ENCODE peak calls at places on chromosomes 6 and 20, in eight cellular contexts. C is cardiac muscle cell, E is transverse colon, D is OCI-LY7, O is BJ, M is K562, H is lung, W is stomach. J is an unnamed sample.

GRCh38 chr6:36678488-36679042 is at the start of gene CDKN1A:
- DNase-seq in C (peak; percentile 95), E (peak; percentile 96), D (peak; percentile 33), O (peak; percentile 77), M (peak; percentile 90), H (peak; percentile 90), W (peak; percentile 98), J (peak; percentile 69)

GRCh38 chr6:6912841-6913240 is 194.9 kb upstream of the RREB1 start:
- DNase-seq in C (no peak), E (no peak), D (no peak), O (no peak), M (no peak), H (no peak), W (no peak), J (no peak)

GRCh38 chr6:115058414-115059211 is 715.8 kb upstream of the HS3ST5 start:
- DNase-seq in C (no peak), E (no peak), D (no peak), O (no peak), M (no peak), H (no peak), W (no peak), J (no peak)

GRCh38 chr20:36856691-36857635 is 19.0 kb upstream of the TLDC2 start:
- DNase-seq in C (peak; percentile 76), E (no peak), D (peak; percentile 38), O (no peak), M (no peak), H (no peak), W (no peak), J (no peak)

GRCh38 chr6:117919775-117920492 is 12.9 kb downstream of the SLC35F1 start:
- DNase-seq in C (no peak), E (no peak), D (no peak), O (no peak), M (no peak), H (no peak), W (peak; percentile 29), J (no peak)

GRCh38 chr6:29995346-29995777 is 53.0 kb downstream of the HLA-A start:
- DNase-seq in C (peak; percentile 28), E (no peak), D (no peak), O (no peak), M (no peak), H (no peak), W (no peak), J (peak; percentile 34)

GRCh38 chr20:41228858-41229257 is 88.7 kb downstream of the ZHX3 start:
- DNase-seq in C (peak; percentile 21), E (no peak), D (no peak), O (no peak), M (no peak), H (no peak), W (no peak), J (no peak)

GRCh38 chr6:47278545-47278944 is 31.2 kb downstream of the TNFRSF21 start:
- DNase-seq in C (peak; percentile 75), E (no peak), D (no peak), O (no peak), M (no peak), H (no peak), W (no peak), J (peak; percentile 10)

GRCh38 chr20:11429168-11429567 is 488.5 kb upstream of the BTBD3 start:
- DNase-seq in C (no peak), E (no peak), D (no peak), O (no peak), M (no peak), H (no peak), W (no peak), J (no peak)

GRCh38 chr6:159939591-159940016 is 29.3 kb upstream of the IGF2R start:
- DNase-seq in C (peak; percentile 82), E (no peak), D (no peak), O (no peak), M (no peak), H (no peak), W (peak; percentile 55), J (no peak)

GRCh38 chr20:57281900-57282299 is 15.5 kb upstream of the BMP7 start:
- DNase-seq in C (no peak), E (no peak), D (no peak), O (no peak), M (no peak), H (no peak), W (no peak), J (no peak)

GRCh38 chr20:53502820-53503219 is 90.8 kb downstream of the ZNF217 start:
- DNase-seq in C (no peak), E (no peak), D (no peak), O (no peak), M (no peak), H (no peak), W (no peak), J (no peak)

DNA sequence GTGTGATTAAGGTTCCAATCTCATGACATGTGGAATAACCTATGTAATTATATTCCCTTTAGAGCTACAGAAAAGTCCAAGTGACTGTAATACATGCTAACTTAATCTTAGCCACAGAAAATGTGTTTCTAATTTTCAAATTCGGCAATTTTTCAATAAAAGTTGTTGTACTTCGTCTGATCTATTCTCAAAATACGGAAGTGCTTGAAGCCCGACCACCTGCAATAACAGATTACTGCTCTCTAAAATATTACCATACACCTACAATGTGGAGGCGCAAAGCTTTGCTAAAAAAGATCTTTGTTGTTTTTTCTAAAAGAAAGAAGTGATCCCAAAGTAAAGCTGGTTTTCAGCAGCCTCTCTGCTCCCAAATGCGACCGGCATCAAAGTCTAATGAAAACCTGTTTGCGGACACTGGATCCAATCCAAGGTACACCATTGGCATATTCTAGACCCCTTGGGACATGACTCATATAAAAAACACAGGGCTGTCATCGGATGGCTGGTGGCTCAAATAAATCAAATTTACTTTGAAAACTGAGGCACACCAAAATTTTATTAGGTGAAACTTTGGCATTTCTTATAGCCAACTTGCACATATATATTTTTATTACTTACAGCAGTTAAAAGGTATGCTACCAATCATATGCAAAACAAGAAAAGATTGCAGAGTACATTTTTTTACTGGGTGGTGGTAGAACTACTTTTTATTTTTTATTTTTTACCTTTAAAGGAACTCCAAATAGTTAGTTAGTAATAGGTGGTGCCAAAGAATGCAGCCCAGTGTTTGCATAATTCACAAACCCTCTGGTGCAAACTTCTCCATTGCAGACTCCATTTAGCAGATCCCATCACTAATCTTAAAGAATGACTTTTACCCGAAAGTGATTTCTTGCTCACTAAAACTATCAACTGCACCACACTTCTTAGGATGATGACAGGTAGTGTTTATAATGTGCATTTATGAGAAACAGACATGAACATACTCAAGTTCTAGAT is 118.7 kb upstream of the TBX18 start:
- DNase-seq in C (no peak), E (no peak), D (no peak), O (no peak), M (no peak), H (no peak), W (no peak), J (no peak)
- TF ChIP-seq CTCF in C (no peak), E (no peak), D (no peak), O (no peak), M (no peak), H (no peak), W (no peak), J (no peak)

DNA sequence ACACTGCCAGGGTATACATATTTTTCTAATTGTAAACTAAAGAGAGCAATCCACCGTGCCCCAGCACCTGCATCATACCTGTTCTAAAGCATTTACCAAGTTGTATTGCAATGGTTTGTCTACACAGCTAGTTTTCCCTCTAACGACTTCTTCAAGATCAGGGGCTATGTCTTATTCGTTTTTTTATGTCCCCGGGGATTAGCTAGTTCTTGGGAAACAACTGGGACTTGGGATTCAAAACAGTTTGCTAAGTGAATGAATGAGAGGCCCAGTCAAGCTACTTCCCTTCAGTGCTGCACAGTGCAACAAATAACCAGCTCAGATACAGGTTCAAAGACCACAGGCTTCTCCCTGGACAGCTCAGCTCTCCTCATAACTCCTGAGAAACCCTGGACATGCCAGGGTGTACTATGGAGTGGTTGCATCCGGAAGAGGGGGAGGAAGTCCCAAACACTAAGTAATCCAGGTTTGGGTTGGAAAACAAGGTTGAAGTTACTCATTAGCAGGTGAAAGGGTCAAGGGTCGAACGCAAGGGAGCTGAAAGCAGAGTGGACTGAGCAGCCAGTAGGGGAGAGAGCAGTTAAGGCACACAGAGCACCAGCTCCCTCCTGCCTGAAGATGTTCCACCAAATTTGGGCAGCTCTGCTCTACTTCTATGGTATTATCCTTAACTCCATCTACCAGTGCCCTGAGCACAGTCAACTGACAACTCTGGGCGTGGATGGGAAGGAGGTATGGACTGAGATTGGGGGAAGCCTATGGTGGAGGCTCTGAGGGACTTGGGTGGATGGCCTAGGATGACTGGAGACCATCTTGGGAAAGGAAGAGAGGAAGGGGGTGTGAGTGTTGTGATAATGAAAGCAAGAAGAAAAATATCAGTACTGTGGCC is at the start of gene APOM:
- DNase-seq in C (no peak), E (no peak), D (no peak), O (no peak), M (no peak), H (no peak), W (no peak), J (no peak)
- H3K36me3 ChIP-seq in C (no peaks in the 10 kb centered on the region), E (no peaks in the 10 kb centered on the region), D (peaks cover 7% of the 10 kb centered on the region), O (peaks cover 4% of the 10 kb centered on the region), M (peaks cover 50% of the 10 kb centered on the region), H (peaks cover 18% of the 10 kb centered on the region), W (peaks cover 38% of the 10 kb centered on the region), J (no peaks in the 10 kb centered on the region)

DNA sequence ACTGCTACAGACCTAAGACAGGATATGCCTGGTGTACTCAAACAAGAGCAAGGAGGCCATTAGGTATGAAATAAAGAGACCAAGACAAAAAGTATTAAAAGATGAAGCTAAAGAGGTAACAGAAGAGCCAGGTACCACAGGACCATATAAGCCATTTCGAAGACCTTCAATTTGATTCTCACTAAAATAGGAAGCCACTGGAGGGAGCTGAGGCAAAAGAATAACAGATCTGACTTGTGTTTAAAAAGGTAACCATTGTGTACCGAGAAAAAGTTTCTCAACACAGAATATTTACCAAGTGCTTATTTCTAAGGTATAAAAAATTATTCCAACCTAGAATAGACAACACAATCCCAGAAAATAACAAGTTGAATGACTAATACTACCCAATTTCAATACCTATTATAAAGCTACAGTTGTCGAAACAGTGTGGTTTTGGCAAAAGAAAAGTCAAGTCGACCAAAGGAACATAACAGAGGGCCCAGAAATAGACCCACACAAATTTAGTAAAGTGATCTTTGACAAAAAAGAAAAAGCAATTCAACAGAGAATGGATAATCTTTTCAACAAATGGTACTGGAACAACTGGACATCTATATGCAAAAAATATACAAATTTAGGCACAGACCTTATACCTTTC is 125.3 kb upstream of the DST start:
- DNase-seq in C (no peak), E (no peak), D (no peak), O (no peak), M (no peak), H (no peak), W (no peak), J (no peak)
- TF ChIP-seq CTCF in C (no peak), E (no peak), D (no peak), O (peak; percentile 4), M (no peak), H (no peak), W (no peak), J (no peak)

DNA sequence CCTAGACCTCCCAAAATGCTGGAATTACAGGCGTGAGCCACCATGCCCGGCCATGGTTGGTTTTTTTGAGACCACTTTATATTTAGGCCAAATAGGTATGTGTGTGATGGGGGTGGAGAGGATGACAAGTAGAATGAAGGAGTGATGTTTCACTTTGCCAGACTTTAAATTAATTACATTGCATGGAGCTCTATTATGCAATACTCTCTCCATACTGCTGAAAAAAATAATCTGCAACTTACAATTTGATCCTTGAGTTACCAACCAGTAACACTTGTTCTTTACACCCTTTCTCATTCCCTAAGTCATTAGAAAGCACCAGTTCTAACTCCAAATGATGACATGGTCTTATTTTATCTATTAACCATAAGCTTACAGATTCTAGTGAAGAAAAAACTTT is 26.8 kb downstream of the GINM1 start:
- DNase-seq in C (no peak), E (no peak), D (no peak), O (no peak), M (no peak), H (no peak), W (no peak), J (no peak)
- H3K36me3 ChIP-seq in C (peaks cover 47% of the 10 kb centered on the region), E (peaks cover 35% of the 10 kb centered on the region), D (peaks cover 87% of the 10 kb centered on the region), O (peaks cover 3% of the 10 kb centered on the region), M (peaks cover 66% of the 10 kb centered on the region), H (peaks cover 12% of the 10 kb centered on the region), W (peaks cover 95% of the 10 kb centered on the region), J (no peaks in the 10 kb centered on the region)

GRCh38 chr6:98980814-98981213 is 33.1 kb upstream of the FBXL4 start:
- DNase-seq in C (no peak), E (no peak), D (peak; percentile 1), O (no peak), M (no peak), H (no peak), W (no peak), J (no peak)
- TF ChIP-seq CTCF in C (no peak), E (no peak), D (no peak), O (no peak), M (peak; percentile 30), H (no peak), W (no peak), J (no peak)

J was measured in kidney epithelial cell.